ENCODE peak calls at places on chromosomes 1 and 21, in seven cellular contexts. L is heart right ventricle, T is psoas muscle, F is H1, U is PC-3, N is neuronal stem cell, P is GM23248. C is an unnamed sample.

GRCh38 chr21:35779690-35780570 is 280.4 kb downstream of the SETD4 start:
- DNase-seq in U (peak; percentile 76), T (no peak), P (peak; percentile 75), F (no peak), N (no peak), L (no peak), C (no peak)

GRCh38 chr1:205293350-205294074 is 28.0 kb downstream of the NUAK2 start:
- DNase-seq in F (no peak), U (no peak), N (no peak), P (peak; percentile 32), T (no peak), L (no peak), C (no peak)

GRCh38 chr1:43009274-43009673 is 50.6 kb upstream of the SLC2A1 start:
- DNase-seq in F (no peak), L (no peak), N (no peak), P (no peak), U (no peak), T (no peak), C (no peak)

GRCh38 chr1:204941415-204942338 is 71.0 kb downstream of the NFASC start:
- DNase-seq in L (peak; percentile 72), F (peak; percentile 53), P (peak; percentile 78), T (peak; percentile 62), U (peak; percentile 85), N (peak; percentile 83), C (peak; percentile 75)

GRCh38 chr1:37602750-37603694 is 7.3 kb upstream of the GNL2 start:
- DNase-seq in U (peak; percentile 52), P (peak; percentile 74), F (no peak), N (peak; percentile 41), T (no peak), L (no peak), C (no peak)

GRCh38 chr1:216892581-216892980 is 169.4 kb upstream of the ESRRG start:
- DNase-seq in P (no peak), T (no peak), F (no peak), U (no peak), N (no peak), L (no peak), C (no peak)

GRCh38 chr1:178628637-178629548 is 96.2 kb upstream of the RALGPS2 start:
- DNase-seq in F (no peak), L (no peak), T (peak; percentile 31), P (peak; percentile 84), U (no peak), N (peak; percentile 36), C (no peak)

GRCh38 chr1:164780111-164780510 is 221.1 kb downstream of the PBX1 start:
- DNase-seq in F (no peak), T (no peak), P (peak; percentile 77), U (no peak), N (no peak), L (no peak), C (no peak)

GRCh38 chr21:34824314-34824713 is 155.5 kb downstream of the CLIC6 start:
- DNase-seq in U (no peak), N (no peak), F (no peak), P (no peak), L (no peak), T (no peak), C (no peak)

GRCh38 chr1:233327938-233328660 is 575 bp downstream of the MAP3K21 start:
- DNase-seq in U (peak; percentile 48), N (peak; percentile 24), L (peak; percentile 19), P (peak; percentile 47), T (peak; percentile 19), F (no peak), C (peak; percentile 35)

GRCh38 chr1:248811514-248812490 is 13.9 kb downstream of the SH3BP5L start:
- DNase-seq in T (no peak), N (no peak), P (no peak), L (no peak), F (no peak), U (no peak), C (peak; percentile 22)

GRCh38 chr1:97139512-97139911 is 417.9 kb downstream of the PTBP2 start:
- DNase-seq in L (no peak), T (no peak), U (no peak), N (no peak), P (no peak), F (no peak), C (no peak)

GRCh38 chr1:207362962-207363858 is 41.7 kb downstream of the CD55 start:
- DNase-seq in T (no peak), L (no peak), N (no peak), F (no peak), P (peak; percentile 14), U (no peak), C (no peak)

GRCh38 chr21:45332981-45333582 is 45.4 kb upstream of the POFUT2 start:
- DNase-seq in P (no peak), F (no peak), T (no peak), L (no peak), N (no peak), U (no peak), C (no peak)

GRCh38 chr21:15826908-15827601 is 97.3 kb downstream of the USP25 start:
- DNase-seq in P (no peak), U (no peak), N (no peak), L (no peak), F (no peak), T (no peak), C (no peak)

GRCh38 chr1:89286549-89287181 is 14.0 kb upstream of the GBP5 start:
- DNase-seq in F (no peak), N (no peak), L (no peak), T (no peak), P (no peak), U (no peak), C (no peak)

GRCh38 chr1:42736152-42736551 is 3.9 kb downstream of the CLDN19 start:
- DNase-seq in F (no peak), L (no peak), N (no peak), T (no peak), P (peak; percentile 61), U (peak; percentile 43), C (peak; percentile 82)

GRCh38 chr1:39170731-39171375 is 33.6 kb upstream of the MACF1 start:
- DNase-seq in F (no peak), U (no peak), N (peak; percentile 66), T (no peak), P (no peak), L (no peak), C (no peak)

GRCh38 chr1:58331156-58331555 is 215.4 kb downstream of the OMA1 start:
- DNase-seq in N (no peak), T (no peak), L (no peak), P (peak; percentile 53), F (no peak), U (no peak), C (no peak)

GRCh38 chr1:195376190-195376589 is 1232.0 kb downstream of the KCNT2 start:
- DNase-seq in N (no peak), P (peak; percentile 30), U (peak; percentile 21), L (no peak), F (no peak), T (no peak), C (no peak)

GRCh38 chr1:21921100-21921875 is 15.8 kb downstream of the HSPG2 start:
- DNase-seq in L (no peak), F (no peak), P (no peak), U (no peak), N (no peak), T (no peak), C (no peak)

GRCh38 chr1:177567393-177567792 is 396.6 kb downstream of the BRINP2 start:
- DNase-seq in N (no peak), P (peak; percentile 41), L (no peak), F (no peak), U (peak; percentile 34), T (no peak), C (no peak)

GRCh38 chr1:6235302-6235680 is 473 bp downstream of the ICMT start:
- DNase-seq in P (peak; percentile 21), U (no peak), F (no peak), T (no peak), L (no peak), N (no peak), C (peak; percentile 80)

GRCh38 chr1:27563407-27564263 is 40.3 kb downstream of the AHDC1 start:
- DNase-seq in T (peak; percentile 74), N (no peak), L (peak; percentile 77), F (no peak), U (peak; percentile 70), P (peak; percentile 78), C (peak; percentile 79)

GRCh38 chr1:27561126-27561899 is 42.6 kb downstream of the AHDC1 start:
- DNase-seq in N (no peak), P (no peak), L (no peak), T (no peak), F (no peak), U (no peak), C (no peak)

GRCh38 chr1:27562021-27562420 is 41.9 kb downstream of the AHDC1 start:
- DNase-seq in U (no peak), N (no peak), F (no peak), P (no peak), L (no peak), T (no peak), C (no peak)

GRCh38 chr1:27564264-27564579 is 39.7 kb downstream of the AHDC1 start:
- DNase-seq in F (no peak), P (no peak), L (no peak), N (no peak), T (no peak), U (no peak), C (no peak)

GRCh38 chr1:27562483-27563406 is 41.2 kb downstream of the AHDC1 start:
- DNase-seq in P (no peak), U (no peak), L (no peak), F (no peak), N (no peak), T (no peak), C (no peak)
- H3K4me1 ChIP-seq in P (peaks cover 42% of the 10 kb centered on the region), U (peaks cover 45% of the 10 kb centered on the region), L (peaks cover 47% of the 10 kb centered on the region), F (peaks cover 69% of the 10 kb centered on the region), N (peaks cover 70% of the 10 kb centered on the region), T (peaks cover 82% of the 10 kb centered on the region), C (peaks cover 50% of the 10 kb centered on the region)

GRCh38 chr1:11929849-11930248 is 3.6 kb upstream of the KIAA2013 start:
- DNase-seq in F (no peak), P (peak; percentile 85), N (no peak), T (peak; percentile 76), L (peak; percentile 66), U (peak; percentile 61), C (no peak)
- H3K4me3 ChIP-seq in F (no peak overlapping the region), P (no peak overlapping the region), N (no peak overlapping the region), T (peak overlapping the region; percentile 41), L (peak overlapping the region; percentile 15), U (no peak overlapping the region), C (no peak overlapping the region)

DNA sequence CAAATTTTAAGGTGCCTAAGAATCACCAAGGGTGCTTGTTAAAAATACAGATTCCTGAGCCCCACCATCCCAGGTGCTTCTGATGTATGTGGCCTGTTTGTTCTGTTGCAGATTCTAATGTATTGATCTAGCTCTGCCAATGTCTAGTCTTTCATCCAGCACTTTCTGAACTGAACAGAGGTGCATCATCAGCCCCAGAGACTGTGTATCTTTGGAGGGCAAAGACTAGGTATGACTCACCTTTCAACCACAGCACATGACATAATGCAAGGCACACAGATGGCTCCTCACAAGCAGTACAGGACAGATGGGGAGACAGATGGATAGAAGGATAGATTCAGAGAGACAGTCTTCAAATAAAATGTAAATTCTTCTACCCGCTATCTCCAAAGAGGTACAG is 32.3 kb downstream of the CD58 start:
- DNase-seq in N (no peak), L (no peak), T (no peak), F (no peak), U (peak; percentile 78), P (peak; percentile 73), C (no peak)
- H3K4me1 ChIP-seq in N (peaks cover 1% of the 10 kb centered on the region), L (no peaks in the 10 kb centered on the region), T (no peaks in the 10 kb centered on the region), F (no peaks in the 10 kb centered on the region), U (peaks cover 41% of the 10 kb centered on the region), P (peaks cover 21% of the 10 kb centered on the region), C (no peaks in the 10 kb centered on the region)

GRCh38 chr1:229409616-229410369 is 24.1 kb downstream of the ACTA1 start:
- DNase-seq in L (no peak), T (peak; percentile 40), N (no peak), F (no peak), P (peak; percentile 5), U (no peak), C (no peak)
- H3K4me3 ChIP-seq in L (peak overlapping the region; percentile 30), T (peak overlapping the region; percentile 51), N (no peak overlapping the region), F (peak overlapping the region; percentile 7), P (no peak overlapping the region), U (no peak overlapping the region), C (no peak overlapping the region)

C was measured in mucosa of descending colon.